ENCODE peak calls at places on chromosomes 3 and 15, in nine cellular contexts. N is SK-N-SH, J is GM23338, X is breast epithelium, D is suprapubic skin, R is GM23248, O is dorsolateral prefrontal cortex, U is sigmoid colon, Y is thoracic aorta. C is an unnamed sample.
A peak's percentile ranks its signal among the peaks of the same experiment; 100 is the strongest.

GRCh38 chr3:186722457-186722856 is 5.3 kb downstream of the KNG1 start:
- DNase-seq in J (peak; percentile 63), D (no peak), O (no peak), R (peak; percentile 14), X (no peak), N (peak; percentile 18), U (no peak), Y (no peak), C (no peak)

GRCh38 chr15:29945943-29946591 is 123.8 kb upstream of the TJP1 start:
- DNase-seq in J (no peak), X (no peak), N (no peak), D (no peak), U (no peak), O (no peak), Y (no peak), R (peak; percentile 89), C (no peak)

GRCh38 chr3:108406063-108406660 is 104.2 kb downstream of the MYH15 start:
- DNase-seq in D (no peak), X (no peak), R (peak; percentile 45), Y (no peak), J (no peak), N (no peak), U (no peak), O (no peak), C (no peak)

GRCh38 chr3:148680289-148680688 is 17.4 kb upstream of the AGTR1 start:
- DNase-seq in J (no peak), R (no peak), D (no peak), X (no peak), N (no peak), U (no peak), O (no peak), Y (no peak), C (no peak)

GRCh38 chr15:50977157-50977556 is 68.7 kb downstream of the AP4E1 start:
- DNase-seq in J (no peak), O (no peak), Y (no peak), R (no peak), D (no peak), X (no peak), N (no peak), U (no peak), C (no peak)

GRCh38 chr3:197491923-197492664 is 63.7 kb downstream of the BDH1 start:
- DNase-seq in Y (no peak), D (no peak), N (peak; percentile 80), O (no peak), X (no peak), U (no peak), R (no peak), J (no peak), C (no peak)

GRCh38 chr3:12372762-12373280 is 84.0 kb downstream of the PPARG start:
- DNase-seq in N (no peak), R (no peak), U (no peak), X (no peak), O (no peak), D (no peak), J (no peak), Y (no peak), C (no peak)

GRCh38 chr15:38647683-38648082 is 83.1 kb upstream of the RASGRP1 start:
- DNase-seq in R (peak; percentile 51), X (no peak), Y (no peak), U (no peak), J (peak; percentile 51), N (no peak), O (no peak), D (no peak), C (no peak)

GRCh38 chr15:73575636-73576247 is 57.4 kb downstream of the NPTN start:
- DNase-seq in U (peak; percentile 70), X (peak; percentile 63), D (no peak), N (no peak), R (no peak), Y (no peak), O (no peak), J (no peak), C (no peak)

GRCh38 chr3:195543642-195544536 is 764 bp upstream of the PPP1R2 start:
- DNase-seq in R (no peak), Y (no peak), X (no peak), J (peak; percentile 50), N (no peak), O (no peak), D (no peak), U (no peak), C (no peak)

GRCh38 chr15:82021992-82022391 is 23.8 kb downstream of the MEX3B start:
- DNase-seq in X (peak; percentile 68), R (no peak), O (no peak), Y (no peak), N (peak; percentile 25), D (no peak), J (no peak), U (peak; percentile 71), C (peak; percentile 21)

GRCh38 chr15:86040360-86041095 is 39.1 kb upstream of the AGBL1 start:
- DNase-seq in X (no peak), D (no peak), J (peak; percentile 57), O (no peak), Y (no peak), U (no peak), N (no peak), R (no peak), C (no peak)

GRCh38 chr3:132788299-132788698 is 66.1 kb upstream of the NPHP3 start:
- DNase-seq in N (no peak), R (peak; percentile 89), O (no peak), U (no peak), J (no peak), Y (peak; percentile 23), X (peak; percentile 35), D (no peak), C (peak; percentile 66)

GRCh38 chr3:113769551-113769950 is 22.7 kb downstream of the ATP6V1A start:
- DNase-seq in J (no peak), O (no peak), N (peak; percentile 12), U (no peak), Y (no peak), X (no peak), D (no peak), R (peak; percentile 79), C (peak; percentile 42)

GRCh38 chr3:141735176-141735575 is 2.9 kb upstream of the RNF7 start:
- DNase-seq in J (no peak), Y (no peak), U (no peak), R (no peak), X (no peak), D (no peak), N (no peak), O (no peak), C (no peak)

GRCh38 chr3:141737108-141737507 is 990 bp upstream of the RNF7 start:
- DNase-seq in D (no peak), U (no peak), J (no peak), X (no peak), Y (no peak), N (no peak), O (no peak), R (no peak), C (no peak)

GRCh38 chr3:141738636-141739363 is 702 bp downstream of the RNF7 start:
- DNase-seq in O (no peak), Y (no peak), J (no peak), D (no peak), U (no peak), R (peak; percentile 87), X (no peak), N (peak; percentile 39), C (peak; percentile 30)

GRCh38 chr3:141737828-141738635 is at the start of gene RNF7:
- DNase-seq in Y (peak; percentile 62), D (peak; percentile 95), X (peak; percentile 95), R (peak; percentile 98), U (peak; percentile 97), O (peak; percentile 96), J (peak; percentile 96), N (peak; percentile 98), C (peak; percentile 90)

GRCh38 chr3:141735789-141736465 is 2.2 kb upstream of the RNF7 start:
- DNase-seq in D (no peak), R (no peak), O (no peak), X (no peak), Y (no peak), N (no peak), U (no peak), J (no peak), C (no peak)
- H3K27ac ChIP-seq in D (no peak overlapping the region), R (no peak overlapping the region), O (no peak overlapping the region), X (no peak overlapping the region), Y (no peak overlapping the region), N (no peak overlapping the region), U (no peak overlapping the region), J (no peak overlapping the region), C (no peak overlapping the region)

GRCh38 chr3:102089904-102090492 is 240.7 kb downstream of the NFKBIZ start:
- DNase-seq in R (peak; percentile 75), U (no peak), N (no peak), D (no peak), O (no peak), X (no peak), Y (no peak), J (no peak), C (peak; percentile 87)
- H3K27ac ChIP-seq in R (peak overlapping the region; percentile 64), U (peak overlapping the region; percentile 64), N (no peak overlapping the region), D (no peak overlapping the region), O (no peak overlapping the region), X (no peak overlapping the region), Y (no peak overlapping the region), J (no peak overlapping the region), C (peak overlapping the region; percentile 94)

GRCh38 chr15:83057660-83058376 is 9.2 kb downstream of the BTBD1 start:
- DNase-seq in O (no peak), N (no peak), R (no peak), U (no peak), Y (no peak), X (no peak), D (no peak), J (no peak), C (no peak)
- H3K27ac ChIP-seq in O (no peak overlapping the region), N (no peak overlapping the region), R (no peak overlapping the region), U (peak overlapping the region; percentile 48), Y (no peak overlapping the region), X (no peak overlapping the region), D (no peak overlapping the region), J (peak overlapping the region; percentile 75), C (no peak overlapping the region)

GRCh38 chr3:23159929-23160328 is 43.2 kb upstream of the UBE2E2 start:
- DNase-seq in U (no peak), R (peak; percentile 91), D (no peak), N (no peak), X (no peak), O (no peak), J (no peak), Y (no peak), C (peak; percentile 41)

GRCh38 chr3:23165571-23165970 is 37.6 kb upstream of the UBE2E2 start:
- DNase-seq in X (no peak), O (no peak), D (no peak), J (no peak), Y (no peak), N (no peak), R (no peak), U (no peak), C (no peak)

GRCh38 chr3:23161896-23162570 is 41.1 kb upstream of the UBE2E2 start:
- DNase-seq in O (no peak), J (no peak), R (no peak), X (no peak), N (no peak), U (no peak), D (no peak), Y (no peak), C (peak; percentile 66)

GRCh38 chr3:23161308-23161707 is 41.8 kb upstream of the UBE2E2 start:
- DNase-seq in J (no peak), R (peak; percentile 17), D (no peak), U (no peak), Y (no peak), O (no peak), N (no peak), X (no peak), C (no peak)

DNA sequence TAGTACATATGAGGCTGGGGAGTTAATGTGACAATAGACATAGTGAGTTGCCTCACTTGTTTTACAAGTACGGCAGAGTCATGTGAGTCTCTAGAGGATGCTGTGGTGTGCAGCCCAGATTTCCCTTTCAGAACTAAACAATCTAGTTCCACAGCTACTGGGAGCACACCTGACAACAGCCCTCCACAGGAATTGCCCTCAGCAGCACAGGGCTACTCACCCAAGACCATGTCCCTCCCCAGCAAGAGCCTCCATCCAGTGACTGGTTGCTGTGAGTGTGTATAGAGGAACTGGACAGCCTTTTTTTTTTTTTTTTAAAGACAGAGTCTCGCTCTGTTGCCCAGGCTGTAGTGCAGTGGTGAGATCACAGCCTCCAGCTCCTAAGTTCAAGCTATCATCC is 40.2 kb upstream of the UBE2E2 start:
- DNase-seq in J (no peak), R (no peak), U (no peak), O (no peak), N (no peak), Y (no peak), D (no peak), X (no peak), C (no peak)
- H3K27ac ChIP-seq in J (no peak overlapping the region), R (no peak overlapping the region), U (no peak overlapping the region), O (no peak overlapping the region), N (no peak overlapping the region), Y (no peak overlapping the region), D (no peak overlapping the region), X (no peak overlapping the region), C (no peak overlapping the region)

C was measured in brain microvascular endothelial cell.